ENCODE peak calls at places on chromosomes 7 and 10, in seven cellular contexts. V is prostate gland; E is CD8-positive, alpha-beta memory T cell; S is stomach; K is heart left ventricle; A is A549; T is CD4-positive, CD25-positive, alpha-beta regulatory T cell. U is an unnamed sample. For H3K4me1, the result is how much of the 10 kb centered on the place peaks cover.

GRCh38 chr7:55572378-55573233 is at the start of gene VOPP1:
- DNase-seq in S (peak), E (peak), A (peak), V (peak), K (peak), T (peak), U (peak)

GRCh38 chr7:158097511-158098124 is 490.0 kb downstream of the PTPRN2 start:
- DNase-seq in V (no peak), A (no peak), K (no peak), T (no peak), E (no peak), S (peak), U (no peak)

GRCh38 chr7:17144313-17144712 is 154.1 kb upstream of the AHR start:
- DNase-seq in E (no peak), A (peak), T (peak), V (no peak), S (no peak), K (no peak), U (no peak)

GRCh38 chr10:121573541-121573941 is 24.7 kb downstream of the FGFR2 start:
- DNase-seq in A (no peak), S (no peak), K (no peak), T (no peak), E (no peak), V (no peak), U (no peak)

GRCh38 chr7:131231381-131232220 is 96.1 kb upstream of the MKLN1 start:
- DNase-seq in A (peak), K (peak), E (peak), T (peak), S (peak), V (no peak), U (peak)

GRCh38 chr7:2640858-2641257 is 9.1 kb downstream of the TTYH3 start:
- DNase-seq in K (no peak), V (no peak), A (no peak), T (no peak), E (no peak), S (no peak), U (no peak)

GRCh38 chr7:108308913-108309312 is 147.3 kb downstream of the NRCAM start:
- DNase-seq in A (no peak), S (no peak), K (no peak), E (no peak), T (no peak), V (no peak), U (no peak)

GRCh38 chr10:124918906-124919305 is 23.0 kb upstream of the ZRANB1 start:
- DNase-seq in T (no peak), S (no peak), V (no peak), K (no peak), E (no peak), A (no peak), U (no peak)

GRCh38 chr7:29194206-29194593 is 375 bp upstream of the CHN2 start:
- DNase-seq in A (no peak), E (no peak), S (peak), V (no peak), T (no peak), K (peak), U (peak)

GRCh38 chr7:85000973-85001372 is 185.9 kb downstream of the SEMA3D start:
- DNase-seq in A (no peak), E (no peak), S (no peak), V (no peak), T (no peak), K (no peak), U (no peak)

GRCh38 chr7:141785711-141786552 is 4.1 kb upstream of the TAS2R5 start:
- DNase-seq in K (no peak), E (peak), V (no peak), S (no peak), A (peak), T (peak), U (no peak)

GRCh38 chr7:55055479-55055878 is 36.7 kb downstream of the EGFR start:
- DNase-seq in V (no peak), E (no peak), S (no peak), A (peak), T (no peak), K (no peak), U (no peak)

GRCh38 chr10:28793482-28793881 is 116.2 kb downstream of the BAMBI start:
- DNase-seq in A (no peak), E (no peak), T (no peak), K (no peak), V (no peak), S (no peak), U (no peak)

GRCh38 chr7:130732980-130733865 is 784 bp downstream of the KLF14 start:
- DNase-seq in T (peak), S (peak), E (peak), A (peak), V (peak), K (peak), U (peak)

GRCh38 chr10:132306341-132306685 is 1.4 kb downstream of the STK32C start:
- DNase-seq in K (no peak), E (no peak), S (no peak), T (no peak), A (no peak), V (no peak), U (no peak)

GRCh38 chr10:46525177-46525823 is 31.2 kb downstream of the GPRIN2 start:
- DNase-seq in V (no peak), S (peak), A (peak), E (no peak), T (peak), K (peak), U (peak)

GRCh38 chr7:5349437-5350173 is 66.9 kb downstream of the SLC29A4 start:
- DNase-seq in E (no peak), K (no peak), S (no peak), V (no peak), T (no peak), A (no peak), U (no peak)

GRCh38 chr7:55158541-55158940 is 139.7 kb downstream of the EGFR start:
- DNase-seq in S (no peak), A (no peak), K (no peak), V (no peak), T (no peak), E (no peak), U (no peak)

GRCh38 chr7:100173806-100174495 is 3.2 kb downstream of the GPC2 start:
- DNase-seq in E (no peak), T (no peak), V (no peak), K (no peak), A (no peak), S (no peak), U (no peak)

GRCh38 chr7:27134392-27134791 is 3.8 kb upstream of the HOXA4 start:
- DNase-seq in A (no peak), V (no peak), K (no peak), S (no peak), E (no peak), T (no peak), U (no peak)

DNA sequence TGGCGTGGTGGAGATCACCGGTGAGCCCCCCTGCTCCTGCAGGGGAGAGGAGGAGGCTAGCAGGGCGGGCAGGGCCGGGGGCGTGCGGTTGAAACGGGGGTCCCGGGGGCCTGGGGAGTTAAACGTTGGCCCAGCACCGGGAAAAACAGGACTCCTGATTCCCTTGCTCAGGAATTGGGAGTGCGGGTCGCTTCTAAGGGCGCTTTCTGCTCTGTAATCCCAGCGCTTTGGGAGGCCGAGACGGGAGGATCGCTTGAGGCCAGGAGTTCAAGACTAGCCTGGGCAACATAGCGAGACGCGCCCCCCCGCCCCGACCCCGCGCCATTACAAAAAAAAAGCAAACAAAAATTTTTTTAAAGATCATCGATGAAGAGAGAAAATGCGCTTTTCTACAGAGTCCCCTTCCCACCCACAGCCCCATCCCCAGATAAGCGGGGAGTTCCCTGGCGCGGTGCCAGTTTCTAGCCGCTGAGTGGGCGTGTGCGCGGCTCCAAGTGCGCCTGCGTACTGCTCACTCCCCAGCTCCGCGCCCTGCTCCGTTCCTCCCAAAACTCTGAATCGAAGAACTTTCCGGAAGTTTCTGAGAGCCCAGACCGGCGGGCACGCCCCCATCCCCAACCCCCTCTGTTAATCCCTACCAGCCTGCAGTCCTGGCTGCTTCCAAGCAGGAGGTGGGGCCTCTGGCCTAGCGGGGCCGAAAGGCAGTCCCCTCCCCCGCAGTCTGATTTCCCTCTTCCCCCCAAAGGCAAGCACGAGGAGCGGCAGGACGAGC is 770 bp downstream of the HSPB1 start:
- DNase-seq in E (peak), T (peak), A (peak), K (peak), S (peak), V (peak), U (peak)
- H3K27ac ChIP-seq in E (peak), T (peak), A (peak), K (peak), S (peak), V (peak), U (peak)

GRCh38 chr7:120998996-120999565 is 10.6 kb downstream of the CPED1 start:
- DNase-seq in K (no peak), T (no peak), A (no peak), S (no peak), V (no peak), E (no peak), U (no peak)
- H3K4me1 ChIP-seq in K (half or more), T (under half), A (under half), S (under half), V (under half), E (under half), U (under half)

GRCh38 chr7:44986218-44987053 is 7.6 kb upstream of the MYO1G start:
- DNase-seq in V (peak), T (peak), E (peak), K (peak), S (peak), A (peak), U (peak)

GRCh38 chr7:44988718-44989117 is 9.9 kb upstream of the MYO1G start:
- DNase-seq in E (no peak), T (no peak), A (no peak), V (no peak), S (no peak), K (no peak), U (no peak)

GRCh38 chr7:44987996-44988395 is 9.2 kb upstream of the MYO1G start:
- DNase-seq in A (no peak), T (no peak), K (no peak), E (no peak), V (no peak), S (no peak), U (no peak)

GRCh38 chr7:44990520-44991023 is 9.4 kb upstream of the CCM2 start:
- DNase-seq in S (no peak), E (no peak), K (no peak), A (no peak), V (no peak), T (no peak), U (no peak)

GRCh38 chr7:44989132-44989531 is 10.3 kb upstream of the MYO1G start:
- DNase-seq in E (no peak), A (no peak), T (no peak), S (no peak), K (no peak), V (no peak), U (no peak)
- H3K27ac ChIP-seq in E (no peak), A (no peak), T (no peak), S (no peak), K (no peak), V (no peak), U (no peak)

GRCh38 chr10:72088879-72089585 is 681 bp upstream of the SPOCK2 start:
- DNase-seq in S (no peak), K (no peak), T (peak), A (no peak), V (no peak), E (peak), U (peak)

GRCh38 chr10:72086466-72087391 is 1.6 kb downstream of the SPOCK2 start:
- DNase-seq in K (peak), A (no peak), T (peak), S (no peak), V (no peak), E (peak), U (no peak)

GRCh38 chr10:72089618-72090017 is 1.3 kb upstream of the SPOCK2 start:
- DNase-seq in S (no peak), A (no peak), V (no peak), K (no peak), E (no peak), T (peak), U (no peak)

GRCh38 chr10:72087392-72087968 is 871 bp downstream of the SPOCK2 start:
- DNase-seq in S (no peak), E (peak), A (no peak), V (no peak), K (no peak), T (peak), U (no peak)

DNA sequence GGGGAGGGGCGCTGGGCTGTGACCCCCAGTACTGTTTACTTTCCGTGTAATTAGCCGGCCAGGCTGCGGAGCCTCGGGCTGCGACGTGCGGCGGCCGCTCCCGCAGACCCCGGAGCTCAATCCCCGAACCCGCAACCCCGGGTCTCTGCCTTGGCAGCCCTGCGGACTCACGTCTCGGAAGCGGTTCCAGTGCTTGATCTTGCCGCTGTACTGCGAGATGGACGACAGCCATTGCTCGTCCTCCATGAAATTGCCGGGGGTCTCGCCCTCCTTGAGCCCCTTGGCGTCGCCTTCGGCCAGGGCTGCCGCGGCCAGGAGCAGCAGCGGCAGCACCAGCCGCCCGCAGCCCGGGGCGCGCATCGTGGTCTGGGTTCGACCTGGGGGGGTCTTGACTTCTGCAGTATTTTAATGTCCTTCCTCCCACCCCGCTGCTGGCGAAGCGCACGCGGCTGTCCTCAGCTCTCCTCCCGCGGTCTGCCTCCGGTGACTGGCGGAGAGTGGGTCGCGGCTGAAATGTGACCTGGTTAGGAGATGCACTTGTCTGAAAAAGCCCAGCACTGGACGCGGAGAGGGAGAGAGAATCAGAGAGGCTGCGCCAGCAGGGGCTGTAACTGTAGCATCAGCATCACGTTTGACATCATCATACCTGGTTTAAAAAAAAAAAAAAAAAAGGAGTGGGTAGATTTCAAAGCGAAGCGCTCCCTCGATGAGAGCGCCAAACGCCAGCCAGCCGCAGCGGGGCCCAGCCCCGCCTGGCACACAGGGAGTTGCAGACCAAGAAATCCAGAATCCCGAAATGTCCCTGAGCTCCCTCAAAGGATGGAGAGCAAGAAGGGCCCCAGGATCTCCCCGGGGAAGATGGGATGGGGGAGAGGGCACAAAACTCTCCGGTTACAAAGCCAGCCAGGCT is at the start of gene SPOCK2:
- DNase-seq in T (peak), V (no peak), E (peak), K (no peak), A (no peak), S (no peak), U (peak)
- H3K4me1 ChIP-seq in T (half or more), V (under half), E (half or more), K (under half), A (under half), S (under half), U (under half)

DNA sequence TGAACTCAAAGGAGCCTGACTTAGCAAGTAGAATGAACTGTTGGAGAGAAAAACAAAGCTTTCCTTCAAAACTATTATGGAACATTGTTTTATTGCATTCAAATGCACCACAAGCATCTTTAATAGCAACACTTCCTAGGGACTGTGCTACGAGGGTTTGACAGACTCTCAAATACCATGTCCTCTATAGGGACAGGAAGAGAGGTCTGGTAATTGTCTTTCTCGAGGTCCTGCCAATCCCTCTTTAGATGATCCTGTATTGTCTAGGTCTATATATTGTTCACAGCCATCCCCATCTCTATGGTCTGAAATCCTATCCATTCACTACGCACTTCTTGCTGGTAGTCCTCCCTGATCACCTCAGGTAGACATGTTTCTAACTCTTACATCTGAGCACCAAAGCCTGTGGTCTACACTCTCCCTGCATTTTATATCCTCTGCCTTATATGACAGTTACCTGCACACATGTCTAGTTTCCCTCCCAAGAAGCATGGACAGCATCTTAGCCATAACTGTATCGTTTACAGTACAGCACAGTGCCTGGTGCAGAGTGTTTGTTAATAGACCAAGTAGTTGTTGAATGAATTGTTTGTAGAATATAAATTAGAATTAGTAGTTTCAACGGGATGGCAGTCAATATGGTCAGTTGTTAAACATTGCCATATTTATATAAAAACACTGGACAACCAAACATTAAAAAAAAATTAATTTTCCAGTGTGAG is 21.7 kb upstream of the LRRC17 start:
- DNase-seq in A (no peak), S (no peak), V (no peak), K (no peak), E (no peak), T (no peak), U (no peak)
- H3K27ac ChIP-seq in A (no peak), S (no peak), V (no peak), K (peak), E (no peak), T (no peak), U (no peak)

GRCh38 chr10:110498982-110499795 is 1.5 kb downstream of the DUSP5 start:
- DNase-seq in A (peak), E (peak), S (peak), V (no peak), K (peak), T (peak), U (no peak)
- H3K4me1 ChIP-seq in A (under half), E (half or more), S (half or more), V (under half), K (half or more), T (half or more), U (under half)

GRCh38 chr7:80749270-80749669 is 110.8 kb downstream of the CD36 start:
- DNase-seq in V (no peak), K (no peak), S (no peak), T (no peak), E (no peak), A (no peak), U (no peak)
- H3K27ac ChIP-seq in V (no peak), K (no peak), S (no peak), T (no peak), E (no peak), A (no peak), U (no peak)

DNA sequence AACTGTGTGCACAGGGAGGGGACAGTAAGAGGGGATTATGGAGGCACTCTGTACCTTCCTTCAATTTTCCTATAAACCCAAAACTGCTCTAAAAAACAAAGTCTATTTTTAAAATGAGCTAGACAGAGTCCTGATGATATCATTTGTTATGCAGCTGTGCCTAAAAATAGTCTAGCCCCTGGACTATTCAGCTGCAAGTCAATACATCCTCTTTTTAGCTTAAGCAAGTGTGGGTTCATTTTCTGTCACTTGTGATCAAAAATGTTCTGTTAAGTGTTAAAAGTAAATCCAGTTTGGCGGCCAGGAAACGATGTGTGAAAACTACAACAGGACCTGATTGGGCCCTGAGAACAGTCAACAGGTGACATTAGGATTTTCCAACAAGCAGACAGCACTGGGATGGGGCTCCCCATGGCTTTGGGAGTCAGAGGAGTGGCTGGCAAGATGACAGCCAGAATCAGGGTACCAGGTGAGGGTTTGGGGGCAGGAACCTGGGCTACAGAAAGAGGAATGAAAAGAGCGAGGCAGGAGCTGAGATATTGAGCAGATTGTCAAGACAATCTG is 33.9 kb downstream of the FAM107B start:
- DNase-seq in E (no peak), V (no peak), A (no peak), S (no peak), K (no peak), T (no peak), U (no peak)
- H3K4me1 ChIP-seq in E (under half), V (under half), A (under half), S (under half), K (under half), T (under half), U (under half)

U was measured in right cardiac atrium.